ENCODE peak calls at places on chromosomes 12 and 14, in four cellular contexts. W is HepG2, V is K562, E is GM12878. R is an unnamed sample.

GRCh38 chr12:7212678-7213077 is 23.2 kb downstream of the PEX5 start:
- DNase-seq in W (no peak), E (no peak), V (no peak), R (no peak)

GRCh38 chr12:6914246-6914947 is at the start of gene ENO2:
- DNase-seq in V (peak; percentile 44), E (no peak), W (peak; percentile 44), R (no peak)

GRCh38 chr14:38078393-38078792 is 129.3 kb upstream of the SSTR1 start:
- DNase-seq in W (no peak), V (no peak), E (no peak), R (no peak)

GRCh38 chr12:48973531-48973930 is 2.0 kb upstream of the WNT10B start:
- DNase-seq in E (no peak), V (peak; percentile 51), W (peak; percentile 39), R (no peak)

GRCh38 chr12:112836736-112837628 is 45.4 kb downstream of the RPH3A start:
- DNase-seq in W (no peak), E (no peak), V (no peak), R (no peak)

GRCh38 chr14:50037837-50038236 is 78.5 kb downstream of the VCPKMT start:
- DNase-seq in E (no peak), W (no peak), V (no peak), R (no peak)

GRCh38 chr14:49401373-49401772 is 184.8 kb downstream of the RPS29 start:
- DNase-seq in V (no peak), W (no peak), E (no peak), R (no peak)

GRCh38 chr12:10559241-10559640 is 53.6 kb downstream of the EIF2S3B start:
- DNase-seq in W (no peak), V (no peak), E (no peak), R (no peak)

GRCh38 chr12:124463341-124463861 is 104.0 kb downstream of the NCOR2 start:
- DNase-seq in W (no peak), V (no peak), E (no peak), R (no peak)

GRCh38 chr12:6824085-6824800 is 2.6 kb downstream of the GPR162 start:
- DNase-seq in E (no peak), V (no peak), W (no peak), R (no peak)

DNA sequence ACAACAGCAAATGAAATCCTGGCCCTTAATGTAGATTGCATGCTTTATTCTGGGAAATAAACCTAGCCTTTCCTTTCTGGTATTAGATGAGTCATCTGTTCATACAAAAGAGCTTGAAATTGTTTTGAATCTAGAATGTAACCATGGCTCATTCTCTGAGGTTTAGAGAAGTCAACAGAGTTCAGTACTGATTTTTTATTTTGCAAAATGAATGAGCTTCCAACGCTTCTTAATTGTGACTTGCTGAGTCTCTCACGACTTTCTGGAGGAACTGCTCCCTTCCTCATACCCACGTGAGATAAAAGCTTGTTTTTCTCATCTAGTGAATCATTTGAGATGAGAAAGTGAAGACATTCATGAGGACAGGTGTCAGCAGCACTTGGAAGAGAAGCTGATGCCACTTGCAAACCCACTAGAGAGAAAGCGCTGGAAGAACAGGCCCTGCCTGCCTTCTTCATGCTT is 509.6 kb downstream of the VRK1 start:
- DNase-seq in E (peak; percentile 67), W (no peak), V (no peak), R (no peak)
- TF ChIP-seq SP1 in E (no peak), W (no peak), V (no peak), R (no peak)

DNA sequence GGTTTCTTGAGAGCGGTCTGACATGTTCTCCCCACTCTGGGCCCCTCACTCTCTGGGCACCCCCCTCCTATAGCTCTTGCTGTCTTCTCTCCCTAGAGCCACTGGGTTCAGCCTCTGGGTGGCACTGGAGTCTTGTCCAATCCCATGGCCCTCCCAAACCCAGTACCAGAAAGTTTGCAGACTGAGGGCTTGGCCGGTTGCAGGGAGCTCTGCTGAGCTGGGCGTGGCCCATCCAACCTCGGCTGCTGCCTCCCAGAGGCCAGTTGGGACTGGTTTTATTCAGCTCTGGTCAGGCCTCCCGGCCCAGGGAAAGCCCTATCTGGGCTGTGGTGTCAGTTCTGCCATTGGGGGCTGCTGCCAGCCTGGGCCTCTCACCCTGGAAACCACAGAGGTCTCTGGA is 37.9 kb downstream of the ISCA2 start:
- DNase-seq in V (peak; percentile 39), E (no peak), W (peak; percentile 16), R (peak; percentile 58)
- TF ChIP-seq BHLHE40 in V (no peak), E (no peak), W (no peak), R (no peak)

GRCh38 chr12:56274299-56274698 is 7.6 kb downstream of the COQ10A start:
- DNase-seq in E (no peak), V (no peak), W (no peak), R (no peak)

GRCh38 chr12:56266634-56267442 is at the start of gene COQ10A:
- DNase-seq in E (peak; percentile 48), V (peak; percentile 94), W (peak; percentile 83), R (peak; percentile 92)

GRCh38 chr12:56267443-56268071 is 815 bp downstream of the COQ10A start:
- DNase-seq in V (peak; percentile 52), W (peak; percentile 44), E (no peak), R (no peak)

GRCh38 chr12:56271031-56271430 is 4.3 kb downstream of the COQ10A start:
- DNase-seq in E (no peak), V (peak; percentile 34), W (no peak), R (peak; percentile 45)
- TF ChIP-seq SP1 in E (no peak), V (no peak), W (no peak), R (no peak)

GRCh38 chr12:47249082-47249481 is 169.3 kb upstream of the AMIGO2 start:
- DNase-seq in E (no peak), V (no peak), W (no peak), R (no peak)

GRCh38 chr12:47244730-47245285 is 165.0 kb upstream of the AMIGO2 start:
- DNase-seq in E (no peak), W (no peak), V (no peak), R (no peak)

GRCh38 chr12:47249719-47250506 is 170.2 kb upstream of the AMIGO2 start:
- DNase-seq in W (no peak), E (no peak), V (peak; percentile 50), R (no peak)

GRCh38 chr12:47245623-47246022 is 165.9 kb upstream of the AMIGO2 start:
- DNase-seq in E (no peak), W (no peak), V (no peak), R (no peak)

DNA sequence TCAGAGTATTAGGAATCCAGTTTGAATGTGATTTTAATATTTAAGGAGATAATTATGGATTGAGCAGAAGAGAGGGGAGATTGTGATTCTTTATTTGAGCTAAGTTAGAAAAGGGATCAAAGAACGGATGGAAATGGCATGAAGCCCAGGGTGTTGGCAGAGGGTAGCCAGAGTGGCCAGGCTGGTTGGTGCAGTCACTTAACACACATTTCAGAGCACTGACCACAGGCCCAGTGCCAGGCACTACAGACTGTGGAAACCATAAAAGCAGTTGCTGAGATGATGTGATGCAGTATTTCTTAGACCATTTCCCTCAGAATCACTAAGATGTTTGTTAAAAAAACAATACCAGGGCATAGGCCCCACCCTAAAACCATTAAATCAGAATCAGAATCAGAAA is 167.7 kb upstream of the AMIGO2 start:
- DNase-seq in E (no peak), W (no peak), V (no peak), R (no peak)
- TF ChIP-seq BHLHE40 in E (no peak), W (no peak), V (no peak), R (no peak)

GRCh38 chr14:74938873-74939495 is 15.9 kb upstream of the RPS6KL1 start:
- DNase-seq in V (no peak), E (no peak), W (no peak), R (no peak)
- TF ChIP-seq SP1 in V (no peak), E (no peak), W (no peak), R (no peak)

GRCh38 chr12:132222096-132222807 is 78.0 kb downstream of the NOC4L start:
- DNase-seq in V (no peak), W (peak; percentile 28), E (peak; percentile 8), R (no peak)
- TF ChIP-seq BHLHE40 in V (no peak), W (no peak), E (no peak), R (no peak)